ENCODE peak calls at places on chromosomes 5 and 9, in ten cellular contexts. B is AG09309; F is LNCaP clone FGC; G is EL; I is activated CD4-positive, alpha-beta T cell treated with anti-CD3 and anti-CD28 coated beads, Interleukin-2, amount 10 ng/mL, durations not matched to agents 7 days and 5 days; D is non-pigmented ciliary epithelial cell; Z is smooth muscle cell of the brain vasculature; X is IMR-90; C is COR-L47; V is activated naive CD4-positive, alpha-beta T cell. J is an unnamed sample.

GRCh38 chr9:38681747-38682227 is 38.1 kb downstream of the FAM240B start:
- DNase-seq in B (peak; percentile 3), F (no peak), G (peak; percentile 78), I (no peak), D (peak; percentile 79), Z (no peak), X (peak; percentile 24), C (no peak), V (no peak), J (no peak)

GRCh38 chr5:124810420-124810819 is 64.0 kb upstream of the ZNF608 start:
- DNase-seq in B (no peak), F (no peak), G (no peak), I (no peak), D (no peak), Z (no peak), X (no peak), C (no peak), V (no peak), J (no peak)

GRCh38 chr5:2017540-2018389 is 135.0 kb upstream of the IRX4 start:
- DNase-seq in B (no peak), F (peak; percentile 17), G (no peak), I (peak; percentile 43), D (no peak), Z (no peak), X (peak; percentile 10), C (no peak), V (no peak), J (no peak)

GRCh38 chr5:87541033-87541432 is 128.3 kb upstream of the CCNH start:
- DNase-seq in B (peak; percentile 0), F (peak; percentile 99), G (peak; percentile 36), I (no peak), D (peak; percentile 28), Z (no peak), X (peak; percentile 33), C (peak; percentile 78), V (no peak), J (no peak)

GRCh38 chr9:93299418-93300174 is 115.7 kb downstream of the WNK2 start:
- DNase-seq in B (no peak), F (no peak), G (no peak), I (no peak), D (no peak), Z (no peak), X (no peak), C (no peak), V (no peak), J (no peak)

GRCh38 chr5:39117401-39117800 is 43.2 kb upstream of the RICTOR start:
- DNase-seq in B (no peak), F (no peak), G (peak; percentile 55), I (no peak), D (no peak), Z (no peak), X (peak; percentile 58), C (no peak), V (no peak), J (no peak)

GRCh38 chr5:1445313-1445894 is at the start of gene SLC6A3:
- DNase-seq in B (no peak), F (no peak), G (no peak), I (no peak), D (no peak), Z (no peak), X (no peak), C (no peak), V (no peak), J (no peak)

GRCh38 chr9:123753669-123754307 is 176.1 kb downstream of the DENND1A start:
- DNase-seq in B (no peak), F (no peak), G (peak; percentile 8), I (no peak), D (no peak), Z (no peak), X (no peak), C (no peak), V (no peak), J (no peak)

GRCh38 chr5:38450627-38451371 is 105.6 kb downstream of the LIFR start:
- DNase-seq in B (no peak), F (no peak), G (no peak), I (no peak), D (no peak), Z (no peak), X (peak; percentile 27), C (no peak), V (no peak), J (no peak)

GRCh38 chr5:151388960-151389359 is 41.6 kb upstream of the SLC36A2 start:
- DNase-seq in B (no peak), F (no peak), G (no peak), I (no peak), D (no peak), Z (no peak), X (no peak), C (no peak), V (no peak), J (no peak)

GRCh38 chr5:108753877-108754276 is 6.2 kb downstream of the FER start:
- DNase-seq in B (no peak), F (no peak), G (peak; percentile 82), I (no peak), D (no peak), Z (no peak), X (peak; percentile 72), C (no peak), V (no peak), J (no peak)

GRCh38 chr5:128537306-128537998 is 593 bp downstream of the FBN2 start:
- DNase-seq in B (peak; percentile 25), F (no peak), G (peak; percentile 55), I (no peak), D (no peak), Z (no peak), X (peak; percentile 55), C (peak; percentile 21), V (no peak), J (no peak)

GRCh38 chr9:100452894-100453293 is 20.1 kb upstream of the TMEFF1 start:
- DNase-seq in B (no peak), F (no peak), G (no peak), I (no peak), D (no peak), Z (no peak), X (no peak), C (no peak), V (no peak), J (no peak)

GRCh38 chr9:133506653-133507038 is 18.1 kb downstream of the MYMK start:
- DNase-seq in B (peak; percentile 83), F (peak; percentile 8), G (peak; percentile 95), I (no peak), D (no peak), Z (no peak), X (peak; percentile 89), C (no peak), V (no peak), J (no peak)

GRCh38 chr9:131799177-131799823 is 59.4 kb upstream of the RAPGEF1 start:
- DNase-seq in B (no peak), F (peak; percentile 8), G (peak; percentile 41), I (peak; percentile 72), D (no peak), Z (no peak), X (peak; percentile 34), C (no peak), V (peak; percentile 4), J (no peak)

GRCh38 chr5:73763300-73764032 is 137.5 kb downstream of the ARHGEF28 start:
- DNase-seq in B (peak; percentile 13), F (no peak), G (peak; percentile 49), I (no peak), D (no peak), Z (no peak), X (no peak), C (peak; percentile 86), V (no peak), J (no peak)

GRCh38 chr5:669842-670395 is 23.2 kb downstream of the TPPP start:
- DNase-seq in B (no peak), F (no peak), G (no peak), I (no peak), D (no peak), Z (no peak), X (no peak), C (no peak), V (no peak), J (no peak)

GRCh38 chr5:122144236-122144635 is 14.9 kb downstream of the ZNF474 start:
- DNase-seq in B (no peak), F (no peak), G (no peak), I (no peak), D (no peak), Z (no peak), X (peak; percentile 52), C (no peak), V (no peak), J (no peak)

GRCh38 chr5:5372511-5372910 is 50.0 kb upstream of the ICE1 start:
- DNase-seq in B (no peak), F (peak; percentile 64), G (no peak), I (no peak), D (no peak), Z (no peak), X (no peak), C (no peak), V (no peak), J (no peak)

J was measured in esophagus squamous epithelium.